ENCODE peak calls at places on chromosomes 13 and 19, in six cellular contexts. I is glutamatergic neuron, M is tibial nerve, N is endodermal cell, X is GM23338, G is mesothelial cell of epicardium. F is an unnamed sample.

GRCh38 chr13:85528578-85529215 is 270.5 kb downstream of the SLITRK6 start:
- DNase-seq in I (no peak), M (no peak), N (no peak), X (no peak), G (no peak), F (no peak)

GRCh38 chr13:102536695-102537485 is 59.9 kb upstream of the TPP2 start:
- DNase-seq in I (no peak), M (no peak), N (no peak), X (no peak), G (no peak), F (peak)

GRCh38 chr19:55383789-55384575 is at the start of gene TMEM238:
- DNase-seq in I (peak), M (no peak), N (peak), X (peak), G (no peak), F (peak)

GRCh38 chr19:55258476-55258827 is 365 bp downstream of the PPP6R1 start:
- DNase-seq in I (peak), M (no peak), N (no peak), X (no peak), G (peak), F (peak)

GRCh38 chr13:38880397-38880796 is 110.2 kb downstream of the STOML3 start:
- DNase-seq in I (no peak), M (no peak), N (no peak), X (no peak), G (no peak), F (no peak)

GRCh38 chr19:58170860-58171259 is 12.0 kb upstream of the ZNF274 start:
- DNase-seq in I (no peak), M (no peak), N (no peak), X (no peak), G (no peak), F (no peak)

GRCh38 chr13:26621731-26622401 is 64.4 kb downstream of the WASF3 start:
- DNase-seq in I (no peak), M (no peak), N (no peak), X (no peak), G (no peak), F (no peak)

GRCh38 chr13:77375554-77375953 is 48.7 kb upstream of the MYCBP2 start:
- DNase-seq in I (no peak), M (no peak), N (no peak), X (no peak), G (no peak), F (no peak)

GRCh38 chr19:50959731-50960500 is 7.1 kb upstream of the KLK5 start:
- DNase-seq in I (no peak), M (no peak), N (no peak), X (no peak), G (no peak), F (no peak)

GRCh38 chr13:49627831-49628652 is at the start of gene ARL11:
- DNase-seq in I (peak), M (peak), N (peak), X (peak), G (no peak), F (peak)

GRCh38 chr13:19782049-19782726 is 557 bp downstream of the PSPC1 start:
- DNase-seq in I (peak), M (peak), N (peak), X (peak), G (peak), F (peak)

GRCh38 chr13:25067054-25067453 is 28.9 kb upstream of the PABPC3 start:
- DNase-seq in I (no peak), M (no peak), N (no peak), X (peak), G (no peak), F (no peak)

GRCh38 chr19:49491804-49492572 is 4.2 kb upstream of the RPS11 start:
- DNase-seq in I (no peak), M (no peak), N (no peak), X (no peak), G (no peak), F (no peak)

GRCh38 chr13:35866801-35867200 is 264.4 kb downstream of the DCLK1 start:
- DNase-seq in I (no peak), M (no peak), N (peak), X (no peak), G (no peak), F (no peak)

GRCh38 chr13:101306773-101307172 is 109.5 kb downstream of the NALCN start:
- DNase-seq in I (no peak), M (no peak), N (no peak), X (no peak), G (no peak), F (no peak)

GRCh38 chr13:25037057-25037813 is 58.7 kb upstream of the PABPC3 start:
- DNase-seq in I (peak), M (no peak), N (peak), X (peak), G (no peak), F (peak)

GRCh38 chr13:52840066-52840465 is 8.4 kb downstream of the PCDH8 start:
- DNase-seq in I (no peak), M (no peak), N (no peak), X (no peak), G (no peak), F (no peak)

GRCh38 chr13:95201814-95202521 is 99.3 kb downstream of the ABCC4 start:
- DNase-seq in I (no peak), M (no peak), N (no peak), X (no peak), G (no peak), F (no peak)

GRCh38 chr19:34556500-34556899 is 74.9 kb downstream of the WTIP start:
- DNase-seq in I (peak), M (no peak), N (peak), X (peak), G (no peak), F (peak)

GRCh38 chr13:95915102-95915501 is 138.1 kb downstream of the UGGT2 start:
- DNase-seq in I (no peak), M (no peak), N (no peak), X (no peak), G (no peak), F (no peak)

GRCh38 chr13:49645451-49645850 is 17.1 kb downstream of the ARL11 start:
- DNase-seq in I (no peak), M (no peak), N (no peak), X (no peak), G (no peak), F (no peak)

GRCh38 chr19:28428644-28429348 is 784.2 kb downstream of the UQCRFS1 start:
- DNase-seq in I (no peak), M (no peak), N (no peak), X (no peak), G (no peak), F (no peak)

GRCh38 chr19:35545855-35546381 is 492 bp downstream of the TMEM147 start:
- DNase-seq in I (no peak), M (no peak), N (no peak), X (peak), G (no peak), F (peak)

GRCh38 chr13:96671073-96671472 is 323.2 kb downstream of the OXGR1 start:
- DNase-seq in I (no peak), M (no peak), N (no peak), X (no peak), G (no peak), F (no peak)

DNA sequence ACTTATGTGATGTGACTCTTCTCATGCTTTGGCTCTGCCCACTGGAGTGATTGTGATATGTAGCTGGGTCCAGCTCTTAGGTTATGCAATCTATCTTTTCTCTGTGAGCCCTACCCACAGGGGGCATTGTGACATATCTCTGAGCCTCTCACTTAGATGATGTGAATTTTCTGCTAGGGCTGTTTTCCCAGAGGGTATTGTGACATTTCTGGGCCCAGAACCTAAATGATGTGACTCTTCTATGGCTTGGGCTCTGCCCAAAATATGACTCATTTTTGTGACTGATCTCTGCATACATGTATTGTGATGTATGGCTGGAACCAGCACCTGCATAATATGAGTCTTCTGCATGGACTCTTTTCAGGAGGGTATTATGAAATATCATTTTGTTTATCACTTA is 12.3 kb upstream of the ZNF254 start:
- DNase-seq in I (no peak), M (no peak), N (no peak), X (no peak), G (no peak), F (no peak)
- TF ChIP-seq CTCF in I (no peak), M (no peak), N (no peak), X (no peak), G (no peak), F (no peak)

GRCh38 chr19:38134538-38135149 is 89.4 kb downstream of the DPF1 start:
- DNase-seq in I (peak), M (no peak), N (peak), X (peak), G (no peak), F (peak)
- TF ChIP-seq CTCF in I (peak), M (peak), N (peak), X (peak), G (peak), F (peak)

GRCh38 chr13:30898721-30899188 is 7.3 kb upstream of the MEDAG start:
- DNase-seq in I (no peak), M (peak), N (no peak), X (no peak), G (no peak), F (peak)

GRCh38 chr13:30898070-30898469 is 8.0 kb upstream of the MEDAG start:
- DNase-seq in I (no peak), M (no peak), N (no peak), X (peak), G (no peak), F (no peak)

GRCh38 chr13:30895773-30896172 is 10.3 kb upstream of the MEDAG start:
- DNase-seq in I (no peak), M (peak), N (no peak), X (peak), G (no peak), F (no peak)

GRCh38 chr13:30889196-30889690 is 16.8 kb upstream of the MEDAG start:
- DNase-seq in I (no peak), M (no peak), N (no peak), X (no peak), G (no peak), F (no peak)

GRCh38 chr13:30892966-30893365 is 13.1 kb upstream of the MEDAG start:
- DNase-seq in I (peak), M (no peak), N (peak), X (peak), G (peak), F (peak)
- TF ChIP-seq CTCF in I (peak), M (no peak), N (peak), X (peak), G (peak), F (peak)

GRCh38 chr13:37869756-37870488 is at the start of gene TRPC4:
- DNase-seq in I (peak), M (no peak), N (peak), X (peak), G (peak), F (peak)
- TF ChIP-seq CTCF in I (no peak), M (no peak), N (peak), X (peak), G (peak), F (peak)

GRCh38 chr19:44943801-44944249 is 1.8 kb downstream of the APOC4 start:
- DNase-seq in I (no peak), M (peak), N (no peak), X (no peak), G (no peak), F (no peak)
- TF ChIP-seq CTCF in I (no peak), M (no peak), N (no peak), X (no peak), G (no peak), F (no peak)